ENCODE peak calls at places on chromosomes 3 and 15, in eight cellular contexts. One of them, this sample, is unnamed.

GRCh38 chr15:52069559-52069958 is 43.0 kb downstream of the BCL2L10 start:
- DNase-seq in hepatocyte: peak; percentile 49
- DNase-seq in mesendoderm: no peak
- DNase-seq in AG08395: no peak
- DNase-seq in fibroblast of lung: no peak
- DNase-seq in GM12891: no peak
- DNase-seq in A673: no peak
- DNase-seq in activated CD8-positive, alpha-beta memory T cell treated with anti-CD3 and anti-CD28 coated beads for 48 hours: no peak
- DNase-seq in this sample: no peak

GRCh38 chr15:62447742-62448141 is 282.7 kb upstream of the C2CD4B start:
- DNase-seq in fibroblast of lung: peak; percentile 51
- DNase-seq in GM12891: no peak
- DNase-seq in mesendoderm: no peak
- DNase-seq in hepatocyte: no peak
- DNase-seq in A673: no peak
- DNase-seq in activated CD8-positive, alpha-beta memory T cell treated with anti-CD3 and anti-CD28 coated beads for 48 hours: no peak
- DNase-seq in AG08395: no peak
- DNase-seq in this sample: no peak

GRCh38 chr3:85077018-85077417 is 118.2 kb downstream of the CADM2 start:
- DNase-seq in AG08395: no peak
- DNase-seq in fibroblast of lung: no peak
- DNase-seq in activated CD8-positive, alpha-beta memory T cell treated with anti-CD3 and anti-CD28 coated beads for 48 hours: no peak
- DNase-seq in GM12891: no peak
- DNase-seq in mesendoderm: no peak
- DNase-seq in hepatocyte: no peak
- DNase-seq in A673: no peak
- DNase-seq in this sample: no peak

GRCh38 chr3:82030932-82031331 is 269.5 kb upstream of the GBE1 start:
- DNase-seq in fibroblast of lung: no peak
- DNase-seq in AG08395: no peak
- DNase-seq in hepatocyte: no peak
- DNase-seq in mesendoderm: no peak
- DNase-seq in activated CD8-positive, alpha-beta memory T cell treated with anti-CD3 and anti-CD28 coated beads for 48 hours: no peak
- DNase-seq in A673: no peak
- DNase-seq in GM12891: no peak
- DNase-seq in this sample: no peak

GRCh38 chr3:14455571-14456317 is 53.3 kb downstream of the SLC6A6 start:
- DNase-seq in activated CD8-positive, alpha-beta memory T cell treated with anti-CD3 and anti-CD28 coated beads for 48 hours: no peak
- DNase-seq in mesendoderm: no peak
- DNase-seq in fibroblast of lung: no peak
- DNase-seq in AG08395: no peak
- DNase-seq in A673: no peak
- DNase-seq in hepatocyte: no peak
- DNase-seq in GM12891: no peak
- DNase-seq in this sample: no peak

GRCh38 chr3:108406063-108406660 is 104.2 kb downstream of the MYH15 start:
- DNase-seq in hepatocyte: no peak
- DNase-seq in GM12891: no peak
- DNase-seq in mesendoderm: no peak
- DNase-seq in AG08395: no peak
- DNase-seq in A673: no peak
- DNase-seq in fibroblast of lung: peak; percentile 55
- DNase-seq in activated CD8-positive, alpha-beta memory T cell treated with anti-CD3 and anti-CD28 coated beads for 48 hours: no peak
- DNase-seq in this sample: no peak

GRCh38 chr3:152524198-152525140 is 255.7 kb downstream of the MBNL1 start:
- DNase-seq in fibroblast of lung: peak; percentile 69
- DNase-seq in mesendoderm: peak; percentile 59
- DNase-seq in GM12891: no peak
- DNase-seq in hepatocyte: peak; percentile 75
- DNase-seq in A673: peak; percentile 73
- DNase-seq in AG08395: peak; percentile 23
- DNase-seq in activated CD8-positive, alpha-beta memory T cell treated with anti-CD3 and anti-CD28 coated beads for 48 hours: no peak
- DNase-seq in this sample: peak; percentile 81

GRCh38 chr3:168121175-168121853 is 25.6 kb upstream of the GOLIM4 start:
- DNase-seq in fibroblast of lung: peak; percentile 47
- DNase-seq in activated CD8-positive, alpha-beta memory T cell treated with anti-CD3 and anti-CD28 coated beads for 48 hours: no peak
- DNase-seq in mesendoderm: no peak
- DNase-seq in A673: no peak
- DNase-seq in hepatocyte: no peak
- DNase-seq in GM12891: no peak
- DNase-seq in AG08395: peak; percentile 15
- DNase-seq in this sample: peak; percentile 11

GRCh38 chr15:64851503-64851840 is 9.8 kb downstream of the PLEKHO2 start:
- DNase-seq in mesendoderm: peak; percentile 93
- DNase-seq in GM12891: no peak
- DNase-seq in fibroblast of lung: peak; percentile 96
- DNase-seq in AG08395: peak; percentile 80
- DNase-seq in A673: no peak
- DNase-seq in activated CD8-positive, alpha-beta memory T cell treated with anti-CD3 and anti-CD28 coated beads for 48 hours: no peak
- DNase-seq in hepatocyte: peak; percentile 63
- DNase-seq in this sample: no peak

GRCh38 chr3:159200176-159200575 is 398.3 kb downstream of the MFSD1 start:
- DNase-seq in AG08395: peak; percentile 76
- DNase-seq in hepatocyte: no peak
- DNase-seq in GM12891: no peak
- DNase-seq in fibroblast of lung: no peak
- DNase-seq in mesendoderm: peak; percentile 7
- DNase-seq in A673: no peak
- DNase-seq in activated CD8-positive, alpha-beta memory T cell treated with anti-CD3 and anti-CD28 coated beads for 48 hours: no peak
- DNase-seq in this sample: no peak

GRCh38 chr3:82038536-82038935 is 277.1 kb upstream of the GBE1 start:
- DNase-seq in AG08395: no peak
- DNase-seq in activated CD8-positive, alpha-beta memory T cell treated with anti-CD3 and anti-CD28 coated beads for 48 hours: no peak
- DNase-seq in fibroblast of lung: no peak
- DNase-seq in mesendoderm: peak; percentile 3
- DNase-seq in A673: no peak
- DNase-seq in GM12891: no peak
- DNase-seq in hepatocyte: no peak
- DNase-seq in this sample: no peak

GRCh38 chr15:81498314-81498713 is 124.3 kb upstream of the TMC3 start:
- DNase-seq in GM12891: no peak
- DNase-seq in fibroblast of lung: no peak
- DNase-seq in hepatocyte: no peak
- DNase-seq in activated CD8-positive, alpha-beta memory T cell treated with anti-CD3 and anti-CD28 coated beads for 48 hours: no peak
- DNase-seq in mesendoderm: no peak
- DNase-seq in AG08395: no peak
- DNase-seq in A673: no peak
- DNase-seq in this sample: no peak

GRCh38 chr3:146801492-146801891 is 196.3 kb upstream of the PLSCR5 start:
- DNase-seq in mesendoderm: peak; percentile 80
- DNase-seq in GM12891: no peak
- DNase-seq in hepatocyte: no peak
- DNase-seq in activated CD8-positive, alpha-beta memory T cell treated with anti-CD3 and anti-CD28 coated beads for 48 hours: no peak
- DNase-seq in fibroblast of lung: no peak
- DNase-seq in A673: no peak
- DNase-seq in AG08395: no peak
- DNase-seq in this sample: peak; percentile 12

GRCh38 chr15:51023499-51023898 is 71.2 kb downstream of the TNFAIP8L3 start:
- DNase-seq in A673: no peak
- DNase-seq in AG08395: no peak
- DNase-seq in fibroblast of lung: no peak
- DNase-seq in hepatocyte: no peak
- DNase-seq in GM12891: no peak
- DNase-seq in activated CD8-positive, alpha-beta memory T cell treated with anti-CD3 and anti-CD28 coated beads for 48 hours: no peak
- DNase-seq in mesendoderm: no peak
- DNase-seq in this sample: no peak

GRCh38 chr15:65470866-65471265 is 46.6 kb downstream of the DPP8 start:
- DNase-seq in AG08395: no peak
- DNase-seq in mesendoderm: no peak
- DNase-seq in activated CD8-positive, alpha-beta memory T cell treated with anti-CD3 and anti-CD28 coated beads for 48 hours: no peak
- DNase-seq in fibroblast of lung: no peak
- DNase-seq in GM12891: no peak
- DNase-seq in A673: no peak
- DNase-seq in hepatocyte: no peak
- DNase-seq in this sample: no peak

GRCh38 chr3:66297260-66297863 is 76.6 kb downstream of the SLC25A26 start:
- DNase-seq in fibroblast of lung: peak; percentile 20
- DNase-seq in hepatocyte: no peak
- DNase-seq in A673: no peak
- DNase-seq in activated CD8-positive, alpha-beta memory T cell treated with anti-CD3 and anti-CD28 coated beads for 48 hours: no peak
- DNase-seq in GM12891: no peak
- DNase-seq in AG08395: peak; percentile 12
- DNase-seq in mesendoderm: no peak
- DNase-seq in this sample: no peak

This sample was measured in NCI-H82.